ENCODE peak calls at places on chromosomes 2 and 18, in four cellular contexts. X is AG20443, D is HCT116, B is HL-60. C is an unnamed sample.

GRCh38 chr2:141392517-141393213 is 738.2 kb downstream of the LRP1B start:
- DNase-seq in X (no peak), B (no peak), D (no peak), C (peak)

GRCh38 chr2:37819228-37819627 is 105.9 kb upstream of the RMDN2 start:
- DNase-seq in B (no peak), X (peak), D (no peak), C (peak)

GRCh38 chr2:226410212-226410611 is 389.4 kb downstream of the IRS1 start:
- DNase-seq in B (no peak), X (no peak), D (no peak), C (no peak)

GRCh38 chr2:177733-178132 is 86.1 kb downstream of the SH3YL1 start:
- DNase-seq in D (no peak), X (no peak), B (no peak), C (no peak)

GRCh38 chr2:173401716-173402326 is 47.1 kb downstream of the CDCA7 start:
- DNase-seq in X (no peak), B (no peak), D (no peak), C (no peak)

GRCh38 chr2:207423886-207424285 is 105.9 kb upstream of the CREB1 start:
- DNase-seq in X (peak), B (peak), D (no peak), C (peak)

GRCh38 chr2:30756051-30756719 is 51.1 kb downstream of the CAPN13 start:
- DNase-seq in X (no peak), D (no peak), B (no peak), C (peak)

GRCh38 chr2:65053199-65053598 is 3.0 kb upstream of the CEP68 start:
- DNase-seq in X (no peak), D (no peak), B (no peak), C (no peak)

GRCh38 chr2:46385786-46386577 is 88.8 kb downstream of the EPAS1 start:
- DNase-seq in B (peak), D (no peak), X (peak), C (peak)

GRCh38 chr2:84904717-84905174 is 710 bp upstream of the TMSB10 start:
- DNase-seq in B (no peak), D (no peak), X (peak), C (peak)

GRCh38 chr18:616380-616995 is 19.7 kb downstream of the CLUL1 start:
- DNase-seq in X (peak), D (peak), B (peak), C (peak)

GRCh38 chr2:157178865-157179264 is 78.6 kb upstream of the GALNT5 start:
- DNase-seq in X (no peak), B (peak), D (no peak), C (no peak)

GRCh38 chr18:58493516-58494253 is 135.2 kb downstream of the ALPK2 start:
- DNase-seq in B (peak), D (peak), X (peak), C (peak)

GRCh38 chr2:53347219-53347618 is 420.4 kb upstream of the CHAC2 start:
- DNase-seq in X (no peak), B (no peak), D (no peak), C (no peak)

GRCh38 chr2:123303735-123304134 is 721.4 kb upstream of the CNTNAP5 start:
- DNase-seq in X (no peak), D (no peak), B (no peak), C (no peak)

GRCh38 chr2:46854260-46854659 is 61.3 kb downstream of the MCFD2 start:
- DNase-seq in X (no peak), B (no peak), D (no peak), C (no peak)

GRCh38 chr2:47559079-47559684 is 156.2 kb downstream of the MSH2 start:
- DNase-seq in D (no peak), X (peak), B (no peak), C (no peak)

GRCh38 chr18:50791599-50792438 is 28.0 kb downstream of the MRO start:
- DNase-seq in D (no peak), B (no peak), X (no peak), C (no peak)

GRCh38 chr2:73177645-73178255 is 24.6 kb upstream of the NOTO start:
- DNase-seq in B (no peak), D (no peak), X (peak), C (no peak)